ENCODE peak calls at places on chromosomes 1 and 21, in five cellular contexts. O is right cardiac atrium, A is pancreas, Q is body of pancreas, I is PC-3. K is an unnamed sample. For H3K4me1, the result is how much of the 10 kb centered on the place peaks cover.

GRCh38 chr1:192805832-192806323 is 3.0 kb upstream of the RGS2 start:
- DNase-seq in O (no peak), A (no peak), Q (peak), I (peak), K (peak)

GRCh38 chr1:32872189-32872898 is 1.6 kb upstream of the FNDC5 start:
- DNase-seq in O (peak), A (peak), Q (peak), I (peak), K (peak)

GRCh38 chr1:225877570-225877969 is 4.6 kb downstream of the TMEM63A start:
- DNase-seq in O (peak), A (peak), Q (peak), I (peak), K (peak)

GRCh38 chr1:109197163-109198042 is 16.3 kb upstream of the SARS1 start:
- DNase-seq in O (no peak), A (peak), Q (peak), I (peak), K (no peak)

GRCh38 chr1:245229051-245229450 is 74.3 kb downstream of the KIF26B start:
- DNase-seq in O (no peak), A (no peak), Q (no peak), I (no peak), K (no peak)

GRCh38 chr1:167492509-167492910 is 25.8 kb downstream of the CD247 start:
- DNase-seq in O (no peak), A (no peak), Q (no peak), I (no peak), K (no peak)

GRCh38 chr1:26184086-26184485 is 6.3 kb upstream of the CATSPER4 start:
- DNase-seq in O (no peak), A (no peak), Q (no peak), I (no peak), K (no peak)

GRCh38 chr21:31397515-31397926 is 53.5 kb upstream of the TIAM1 start:
- DNase-seq in O (no peak), A (no peak), Q (no peak), I (no peak), K (peak)

GRCh38 chr1:167198518-167199133 is 22.1 kb upstream of the POU2F1 start:
- DNase-seq in O (no peak), A (no peak), Q (no peak), I (peak), K (no peak)

GRCh38 chr1:53331446-53332187 is 3.7 kb upstream of the LRP8 start:
- DNase-seq in O (no peak), A (no peak), Q (no peak), I (no peak), K (no peak)

GRCh38 chr1:62424412-62424811 is 12.4 kb upstream of the USP1 start:
- DNase-seq in O (no peak), A (no peak), Q (no peak), I (no peak), K (no peak)

GRCh38 chr1:17308593-17308992 is 596 bp downstream of the PADI4 start:
- DNase-seq in O (no peak), A (no peak), Q (no peak), I (no peak), K (no peak)

GRCh38 chr21:42534901-42535378 is 21.3 kb downstream of the SLC37A1 start:
- DNase-seq in O (no peak), A (no peak), Q (no peak), I (no peak), K (no peak)

GRCh38 chr1:48082271-48082925 is 85.2 kb upstream of the TRABD2B start:
- DNase-seq in O (no peak), A (no peak), Q (no peak), I (no peak), K (no peak)

GRCh38 chr1:246012271-246012854 is 494.7 kb downstream of the SMYD3 start:
- DNase-seq in O (no peak), A (no peak), Q (no peak), I (peak), K (no peak)

GRCh38 chr1:25427696-25428095 is 3.0 kb upstream of the MACO1 start:
- DNase-seq in O (no peak), A (peak), Q (no peak), I (no peak), K (no peak)

GRCh38 chr1:31793586-31794285 is 22.1 kb downstream of the SPOCD1 start:
- DNase-seq in O (no peak), A (no peak), Q (no peak), I (no peak), K (no peak)

GRCh38 chr1:27035344-27035743 is 22.7 kb upstream of the TENT5B start:
- DNase-seq in O (no peak), A (no peak), Q (no peak), I (no peak), K (no peak)

DNA sequence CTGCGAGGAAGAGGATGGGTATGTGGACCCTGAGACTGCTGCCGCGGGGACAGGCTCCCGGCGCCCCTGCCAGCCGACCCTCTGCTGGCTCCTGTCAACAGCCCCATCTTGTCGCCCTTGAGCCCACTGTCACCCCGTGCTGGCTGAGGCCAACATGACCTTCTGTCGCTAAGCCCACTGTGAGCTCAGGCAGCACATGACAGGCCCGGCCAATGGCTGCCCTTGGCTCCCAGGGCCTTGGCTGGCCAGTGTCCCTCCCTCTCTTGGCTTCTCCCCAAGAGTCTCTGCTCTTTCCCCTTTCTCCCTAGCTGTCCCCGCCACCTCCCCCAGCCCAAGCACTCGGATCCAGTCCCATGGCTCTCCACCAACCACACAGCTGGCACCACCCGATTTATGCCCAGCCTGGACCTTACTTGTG is 3.5 kb downstream of the PEX10 start:
- DNase-seq in O (peak), A (no peak), Q (no peak), I (no peak), K (no peak)
- H3K4me1 ChIP-seq in O (under half), A (under half), Q (under half), I (under half), K (under half)

GRCh38 chr1:3518256-3518655 is 63.8 kb downstream of the ARHGEF16 start:
- DNase-seq in O (no peak), A (no peak), Q (no peak), I (peak), K (no peak)

GRCh38 chr1:3518756-3519155 is 64.3 kb downstream of the ARHGEF16 start:
- DNase-seq in O (no peak), A (no peak), Q (no peak), I (no peak), K (no peak)

GRCh38 chr1:3520419-3521378 is 66.2 kb downstream of the ARHGEF16 start:
- DNase-seq in O (no peak), A (no peak), Q (no peak), I (no peak), K (no peak)

GRCh38 chr1:3521426-3521825 is 67.0 kb downstream of the ARHGEF16 start:
- DNase-seq in O (no peak), A (no peak), Q (no peak), I (no peak), K (no peak)

DNA sequence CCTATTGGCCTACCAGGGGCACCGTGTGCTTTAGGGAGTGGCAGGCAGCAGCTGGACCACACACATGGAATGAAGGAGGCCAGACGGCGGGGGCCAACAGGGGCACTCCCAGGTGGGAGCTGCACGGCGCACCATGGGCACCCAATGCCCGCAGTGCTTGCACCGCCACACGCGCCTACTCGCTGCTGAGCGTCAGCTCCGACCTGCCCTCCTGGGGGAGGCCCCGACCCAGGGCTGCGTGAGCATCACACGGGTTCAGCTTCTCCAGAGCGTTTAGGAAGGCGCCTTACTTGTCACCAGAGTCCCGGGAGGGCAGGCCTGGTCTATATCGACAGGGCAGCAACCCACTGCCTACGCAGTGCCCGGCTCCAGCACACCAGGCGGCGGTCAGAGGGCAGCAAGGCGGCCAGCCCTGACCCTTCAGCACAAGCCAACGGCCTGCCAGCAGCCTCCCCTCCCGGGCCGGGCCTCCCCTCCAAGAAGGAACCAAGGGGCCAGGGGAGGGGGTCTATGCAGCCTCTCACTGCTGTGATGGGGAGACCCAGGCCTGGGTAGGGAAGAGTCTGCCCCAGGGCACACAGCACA is 64.9 kb downstream of the ARHGEF16 start:
- DNase-seq in O (no peak), A (no peak), Q (no peak), I (no peak), K (no peak)
- H3K27ac ChIP-seq in O (no peak), A (no peak), Q (no peak), I (no peak), K (no peak)

GRCh38 chr1:232627645-232628334 is 2.1 kb downstream of the SIPA1L2 start:
- DNase-seq in O (no peak), A (no peak), Q (no peak), I (peak), K (peak)

GRCh38 chr1:232625319-232625868 is 4.5 kb downstream of the SIPA1L2 start:
- DNase-seq in O (no peak), A (no peak), Q (no peak), I (no peak), K (no peak)

GRCh38 chr1:232628335-232629214 is 1.4 kb downstream of the SIPA1L2 start:
- DNase-seq in O (no peak), A (no peak), Q (no peak), I (peak), K (peak)

GRCh38 chr1:232626452-232626851 is 3.5 kb downstream of the SIPA1L2 start:
- DNase-seq in O (no peak), A (no peak), Q (no peak), I (no peak), K (no peak)

GRCh38 chr1:232627171-232627570 is 2.8 kb downstream of the SIPA1L2 start:
- DNase-seq in O (no peak), A (no peak), Q (no peak), I (peak), K (no peak)
- H3K4me3 ChIP-seq in O (peak), A (no peak), Q (no peak), I (peak), K (peak)

DNA sequence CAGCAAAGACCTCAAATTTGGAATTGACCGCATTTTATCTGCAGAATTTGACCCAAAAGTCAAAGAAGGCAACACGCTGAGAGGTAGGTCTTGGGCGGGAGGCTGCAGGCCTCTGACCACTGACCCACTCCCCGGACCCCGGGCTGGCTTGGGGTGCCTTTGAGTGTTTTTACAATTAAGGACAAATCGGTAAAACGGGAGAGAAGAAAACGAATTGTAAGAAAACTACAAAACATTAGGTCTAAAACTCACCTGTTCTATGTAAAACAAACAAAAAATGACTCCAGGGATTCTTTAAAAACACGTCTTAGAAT is 1.1 kb downstream of the HLX start:
- DNase-seq in O (no peak), A (no peak), Q (no peak), I (no peak), K (no peak)
- H3K4me1 ChIP-seq in O (under half), A (under half), Q (under half), I (under half), K (under half)

DNA sequence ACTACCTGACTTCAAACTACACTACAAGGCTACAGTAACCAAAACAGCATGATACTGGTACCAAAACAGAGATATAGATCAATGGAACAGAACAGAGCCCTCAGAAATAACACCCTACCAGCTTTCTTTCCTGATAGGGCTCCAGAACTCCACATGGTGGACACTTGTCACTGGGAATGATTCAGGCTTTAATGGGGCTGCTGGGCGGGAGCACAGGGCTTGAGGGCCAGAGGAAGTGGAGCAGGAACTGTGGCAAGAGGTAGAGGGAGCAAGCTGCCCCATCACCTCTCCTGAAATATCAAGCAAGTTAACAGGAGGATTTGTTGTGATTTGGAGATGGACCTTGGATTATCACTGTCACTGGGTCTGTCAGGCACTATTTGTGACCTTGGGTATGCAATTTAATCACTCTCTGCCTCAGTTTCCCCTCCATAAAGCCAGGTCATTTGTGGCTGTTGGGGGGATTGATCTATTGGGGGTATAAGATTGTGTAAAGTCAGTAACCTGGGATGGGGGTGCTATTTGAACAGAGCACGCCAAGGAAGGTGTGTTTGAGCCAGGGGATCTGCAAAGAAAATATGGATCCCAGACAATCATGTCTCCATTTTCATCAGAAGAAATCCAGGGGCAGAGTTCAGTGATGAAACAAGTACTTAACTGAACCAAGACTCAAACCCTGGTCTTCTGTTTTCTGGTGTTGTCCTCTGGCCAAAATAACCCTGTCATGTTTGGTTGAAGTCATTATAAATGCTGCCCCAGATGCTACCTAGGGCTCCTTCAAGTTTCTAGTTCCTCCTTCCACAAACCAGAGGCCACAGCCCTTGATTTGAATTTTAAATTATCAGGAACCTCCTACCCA is 25.2 kb downstream of the ETS2 start:
- DNase-seq in O (no peak), A (no peak), Q (no peak), I (no peak), K (peak)
- H3K27ac ChIP-seq in O (peak), A (peak), Q (no peak), I (peak), K (peak)

DNA sequence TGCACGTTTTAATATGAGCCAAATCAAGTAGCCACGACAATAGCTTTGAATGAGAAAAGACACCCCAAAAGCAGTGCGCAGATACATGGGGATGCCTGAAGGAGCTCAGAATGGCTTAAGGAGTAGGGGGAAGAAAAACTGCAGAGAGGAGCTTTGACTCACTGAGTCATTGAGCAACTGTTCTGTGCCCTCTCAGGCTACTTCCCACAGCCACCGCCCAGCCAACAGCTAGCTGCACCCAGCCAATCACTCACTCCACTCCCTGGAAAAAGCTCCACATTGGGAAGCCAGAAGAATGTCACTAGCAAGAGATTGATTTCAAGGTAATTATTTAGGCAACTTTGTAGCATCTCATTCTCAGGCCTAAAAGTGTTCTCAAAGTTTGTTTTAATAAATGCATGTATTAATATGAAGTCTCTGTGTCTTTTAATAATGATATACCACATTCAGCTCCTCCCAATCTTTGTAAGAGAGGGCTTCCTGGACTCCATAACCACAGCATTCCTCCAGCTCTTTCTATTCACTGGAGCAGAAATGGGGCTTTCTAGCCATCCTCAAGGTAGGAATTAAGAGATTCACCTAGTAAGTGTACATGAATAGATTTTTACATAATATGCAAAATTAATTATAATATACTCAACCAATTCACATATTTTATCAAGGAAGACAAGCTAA is 16.8 kb downstream of the DUSP10 start:
- DNase-seq in O (peak), A (no peak), Q (no peak), I (peak), K (no peak)
- H3K4me3 ChIP-seq in O (no peak), A (no peak), Q (no peak), I (no peak), K (no peak)

GRCh38 chr1:223738465-223739365 is 26.4 kb downstream of the CAPN2 start:
- DNase-seq in O (no peak), A (peak), Q (peak), I (no peak), K (peak)
- H3K4me1 ChIP-seq in O (under half), A (under half), Q (under half), I (under half), K (under half)

GRCh38 chr1:16294219-16295212 is 57.5 kb upstream of the CPLANE2 start:
- DNase-seq in O (no peak), A (no peak), Q (no peak), I (no peak), K (no peak)
- H3K27ac ChIP-seq in O (peak), A (no peak), Q (no peak), I (no peak), K (no peak)

DNA sequence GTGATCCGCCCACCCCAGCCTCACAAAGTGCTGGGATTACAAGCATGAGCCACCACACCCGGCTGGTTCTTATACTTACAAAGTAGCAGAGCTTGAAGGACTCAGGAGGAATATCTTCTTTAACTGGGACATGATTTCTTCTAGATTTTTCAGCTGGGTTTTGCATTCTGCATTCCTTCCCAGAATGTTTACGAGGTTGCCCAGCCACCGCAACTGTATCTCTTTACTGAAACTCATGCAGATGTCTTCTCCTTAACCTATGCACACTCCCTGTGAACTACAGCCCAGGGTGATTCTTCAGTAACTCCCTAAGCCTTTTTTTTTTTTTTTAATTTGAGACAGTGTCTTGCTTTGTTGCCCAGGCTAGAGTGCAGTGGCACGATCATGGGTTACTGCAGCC is 8.7 kb upstream of the DOP1B start:
- DNase-seq in O (no peak), A (no peak), Q (no peak), I (no peak), K (no peak)
- H3K4me3 ChIP-seq in O (no peak), A (no peak), Q (no peak), I (no peak), K (no peak)

GRCh38 chr1:205631727-205632373 is at the start of gene ELK4:
- DNase-seq in O (peak), A (peak), Q (peak), I (peak), K (peak)
- H3K4me1 ChIP-seq in O (under half), A (under half), Q (under half), I (under half), K (under half)